ENCODE peak calls at places on chromosomes 6 and 20, in eight cellular contexts. S is stimulated activated CD8-positive, alpha-beta memory T cell treated with anti-CD3 and anti-CD28 coated beads, Interleukin-12 subunit alpha, Interleukin-12 subunit beta, amount 100 ng/mL, for 1 hour; L is H4; Q is T-cell; O is fibroblast of pulmonary artery; H is MG63; G is left colon; F is CD8-positive, alpha-beta memory T cell. B is an unnamed sample.

GRCh38 chr20:60242836-60243520 is 284.8 kb downstream of the CDH26 start:
- DNase-seq in S (no peak), L (no peak), F (no peak), H (no peak), O (peak), Q (no peak), G (no peak), B (no peak)

GRCh38 chr6:39037082-39037487 is 11.5 kb upstream of the GLP1R start:
- DNase-seq in G (no peak), L (no peak), S (no peak), F (no peak), Q (no peak), H (no peak), O (no peak), B (no peak)

GRCh38 chr6:16518265-16518664 is 243.0 kb downstream of the ATXN1 start:
- DNase-seq in H (no peak), S (no peak), F (no peak), G (no peak), L (no peak), Q (no peak), O (no peak), B (no peak)

GRCh38 chr6:39887692-39888450 is 46.4 kb downstream of the MOCS1 start:
- DNase-seq in G (peak), H (peak), F (no peak), O (peak), L (no peak), S (no peak), Q (no peak), B (no peak)

GRCh38 chr6:21033095-21033494 is 498.8 kb downstream of the CDKAL1 start:
- DNase-seq in F (no peak), G (no peak), Q (no peak), O (no peak), H (no peak), L (no peak), S (no peak), B (no peak)

GRCh38 chr20:2515203-2515602 is 6.5 kb upstream of the ZNF343 start:
- DNase-seq in H (no peak), F (no peak), O (peak), L (no peak), G (no peak), Q (no peak), S (no peak), B (no peak)

GRCh38 chr20:41818369-41818768 is 200.2 kb upstream of the CHD6 start:
- DNase-seq in L (no peak), S (no peak), O (no peak), G (no peak), F (no peak), H (no peak), Q (no peak), B (no peak)

GRCh38 chr20:59024111-59024530 is 4.9 kb downstream of the TUBB1 start:
- DNase-seq in Q (no peak), S (no peak), F (no peak), L (no peak), O (no peak), G (no peak), H (no peak), B (no peak)

GRCh38 chr6:106415920-106416319 is 55.4 kb downstream of the CRYBG1 start:
- DNase-seq in F (no peak), H (no peak), Q (no peak), G (no peak), O (no peak), S (no peak), L (no peak), B (no peak)